ENCODE peak calls at places on chromosome 10, in ten cellular contexts. Q is ovary, J is body of pancreas, N is sigmoid colon, E is upper lobe of left lung, Y is spleen, B is A549, H is IMR-90, D is suprapubic skin, G is tibial nerve. F is an unnamed sample.

GRCh38 chr10:111323567-111323966 is 246.7 kb downstream of the ADRA2A start:
- DNase-seq in Q (no peak), J (no peak), N (no peak), E (no peak), Y (no peak), B (peak; percentile 3), H (no peak), D (no peak), G (no peak), F (no peak)

GRCh38 chr10:68261132-68261856 is 29.4 kb upstream of the ATOH7 start:
- DNase-seq in Q (no peak), J (peak; percentile 36), N (peak; percentile 73), E (no peak), Y (no peak), B (no peak), H (no peak), D (no peak), G (no peak), F (no peak)

GRCh38 chr10:5976689-5977470 is 463 bp downstream of the IL15RA start:
- DNase-seq in Q (peak; percentile 46), J (peak; percentile 67), N (peak; percentile 77), E (peak; percentile 40), Y (peak; percentile 89), B (peak; percentile 55), H (peak; percentile 47), D (no peak), G (no peak), F (peak; percentile 33)

GRCh38 chr10:104784452-104784851 is 143.4 kb downstream of the SORCS3 start:
- DNase-seq in Q (no peak), J (no peak), N (no peak), E (no peak), Y (no peak), B (no peak), H (no peak), D (no peak), G (no peak), F (no peak)

GRCh38 chr10:99279626-99280111 is 44.0 kb upstream of the HPSE2 start:
- DNase-seq in Q (no peak), J (peak; percentile 81), N (no peak), E (no peak), Y (no peak), B (peak; percentile 81), H (peak; percentile 33), D (no peak), G (no peak), F (peak; percentile 16)

GRCh38 chr10:110420401-110421193 is 77.1 kb upstream of the DUSP5 start:
- DNase-seq in Q (no peak), J (peak; percentile 63), N (no peak), E (peak; percentile 77), Y (no peak), B (peak; percentile 78), H (peak; percentile 61), D (no peak), G (no peak), F (no peak)

GRCh38 chr10:104580774-104581675 is 60.1 kb upstream of the SORCS3 start:
- DNase-seq in Q (peak; percentile 64), J (peak; percentile 78), N (peak; percentile 75), E (peak; percentile 67), Y (peak; percentile 80), B (peak; percentile 63), H (peak; percentile 51), D (no peak), G (peak; percentile 59), F (peak; percentile 74)

GRCh38 chr10:102726274-102726673 is 11.8 kb downstream of the SFXN2 start:
- DNase-seq in Q (no peak), J (no peak), N (no peak), E (peak; percentile 33), Y (no peak), B (no peak), H (no peak), D (no peak), G (no peak), F (no peak)

GRCh38 chr10:44233561-44234470 is 151.1 kb downstream of the CXCL12 start:
- DNase-seq in Q (no peak), J (no peak), N (peak; percentile 86), E (no peak), Y (no peak), B (no peak), H (no peak), D (no peak), G (no peak), F (no peak)

GRCh38 chr10:44237364-44238034 is 147.4 kb downstream of the CXCL12 start:
- DNase-seq in Q (no peak), J (no peak), N (no peak), E (no peak), Y (no peak), B (no peak), H (no peak), D (no peak), G (no peak), F (no peak)

GRCh38 chr10:44238212-44238611 is 146.7 kb downstream of the CXCL12 start:
- DNase-seq in Q (no peak), J (no peak), N (no peak), E (no peak), Y (no peak), B (no peak), H (no peak), D (no peak), G (no peak), F (no peak)

GRCh38 chr10:44234471-44234850 is 150.4 kb downstream of the CXCL12 start:
- DNase-seq in Q (no peak), J (no peak), N (no peak), E (no peak), Y (no peak), B (no peak), H (no peak), D (no peak), G (no peak), F (no peak)

GRCh38 chr10:44235363-44235762 is 149.5 kb downstream of the CXCL12 start:
- DNase-seq in Q (no peak), J (no peak), N (no peak), E (no peak), Y (no peak), B (no peak), H (no peak), D (no peak), G (no peak), F (no peak)
- H3K4me3 ChIP-seq in Q (no peak overlapping the region), J (no peak overlapping the region), N (no peak overlapping the region), E (no peak overlapping the region), Y (no peak overlapping the region), B (no peak overlapping the region), H (no peak overlapping the region), D (no peak overlapping the region), G (no peak overlapping the region), F (no peak overlapping the region)

DNA sequence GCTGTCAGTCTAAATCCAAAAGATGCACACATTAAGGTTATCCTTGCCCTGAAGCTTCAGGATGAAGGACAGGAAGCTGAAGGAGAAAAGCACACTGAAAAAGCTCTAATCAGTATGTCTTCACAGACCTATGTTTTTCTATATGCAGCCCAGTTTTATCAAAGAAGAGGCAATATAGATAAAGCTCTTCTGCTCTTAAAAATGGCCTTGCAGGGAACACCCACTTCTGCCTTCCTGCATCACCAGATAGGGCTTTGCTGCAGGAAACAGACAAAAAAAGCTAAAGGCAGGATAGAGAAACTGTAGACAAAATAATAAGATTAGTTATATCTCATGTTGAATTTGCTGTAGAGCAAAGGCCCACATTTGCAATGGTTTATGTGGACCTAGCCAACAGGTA is 14.9 kb upstream of the IFIT1B start:
- DNase-seq in Q (no peak), J (no peak), N (no peak), E (no peak), Y (no peak), B (no peak), H (no peak), D (no peak), G (no peak), F (no peak)
- TF ChIP-seq CTCF in Q (no peak), J (no peak), N (no peak), E (no peak), Y (no peak), B (no peak), H (no peak), D (no peak), G (no peak), F (no peak)

GRCh38 chr10:22672594-22673392 is 41.6 kb downstream of the PIP4K2A start:
- DNase-seq in Q (no peak), J (no peak), N (no peak), E (no peak), Y (no peak), B (no peak), H (no peak), D (no peak), G (no peak), F (no peak)

GRCh38 chr10:22670796-22671195 is 43.6 kb downstream of the PIP4K2A start:
- DNase-seq in Q (no peak), J (no peak), N (no peak), E (no peak), Y (no peak), B (no peak), H (peak; percentile 33), D (no peak), G (no peak), F (no peak)

GRCh38 chr10:22676435-22676834 is 37.9 kb downstream of the PIP4K2A start:
- DNase-seq in Q (no peak), J (no peak), N (no peak), E (no peak), Y (no peak), B (no peak), H (no peak), D (no peak), G (no peak), F (no peak)

GRCh38 chr10:22674215-22674930 is 40.0 kb downstream of the PIP4K2A start:
- DNase-seq in Q (no peak), J (no peak), N (no peak), E (no peak), Y (no peak), B (no peak), H (peak; percentile 5), D (no peak), G (no peak), F (no peak)

DNA sequence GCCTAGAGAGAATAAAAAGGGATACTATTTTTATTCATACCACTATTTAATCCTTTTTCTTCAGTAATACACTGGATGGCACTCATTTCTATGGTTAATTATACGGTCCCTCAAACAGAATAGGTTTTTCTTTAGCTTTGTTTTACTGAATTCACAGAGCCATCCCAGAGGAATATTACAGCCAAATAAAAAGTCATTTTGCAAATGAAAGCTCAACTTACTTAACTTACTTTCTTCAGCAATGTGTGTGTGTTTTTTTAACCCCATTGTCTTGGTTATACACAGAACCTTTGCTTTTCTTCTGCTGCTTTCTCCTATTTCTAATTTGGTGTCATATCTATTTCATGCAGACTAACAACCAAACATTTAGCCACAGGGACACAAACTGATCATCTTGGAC is 40.6 kb downstream of the PIP4K2A start:
- DNase-seq in Q (no peak), J (no peak), N (no peak), E (no peak), Y (no peak), B (no peak), H (no peak), D (no peak), G (no peak), F (no peak)
- TF ChIP-seq POLR2A in Q (no peak), J (no peak), N (no peak), E (no peak), Y (no peak), B (no peak), H (no peak), D (no peak), G (no peak), F (no peak)

DNA sequence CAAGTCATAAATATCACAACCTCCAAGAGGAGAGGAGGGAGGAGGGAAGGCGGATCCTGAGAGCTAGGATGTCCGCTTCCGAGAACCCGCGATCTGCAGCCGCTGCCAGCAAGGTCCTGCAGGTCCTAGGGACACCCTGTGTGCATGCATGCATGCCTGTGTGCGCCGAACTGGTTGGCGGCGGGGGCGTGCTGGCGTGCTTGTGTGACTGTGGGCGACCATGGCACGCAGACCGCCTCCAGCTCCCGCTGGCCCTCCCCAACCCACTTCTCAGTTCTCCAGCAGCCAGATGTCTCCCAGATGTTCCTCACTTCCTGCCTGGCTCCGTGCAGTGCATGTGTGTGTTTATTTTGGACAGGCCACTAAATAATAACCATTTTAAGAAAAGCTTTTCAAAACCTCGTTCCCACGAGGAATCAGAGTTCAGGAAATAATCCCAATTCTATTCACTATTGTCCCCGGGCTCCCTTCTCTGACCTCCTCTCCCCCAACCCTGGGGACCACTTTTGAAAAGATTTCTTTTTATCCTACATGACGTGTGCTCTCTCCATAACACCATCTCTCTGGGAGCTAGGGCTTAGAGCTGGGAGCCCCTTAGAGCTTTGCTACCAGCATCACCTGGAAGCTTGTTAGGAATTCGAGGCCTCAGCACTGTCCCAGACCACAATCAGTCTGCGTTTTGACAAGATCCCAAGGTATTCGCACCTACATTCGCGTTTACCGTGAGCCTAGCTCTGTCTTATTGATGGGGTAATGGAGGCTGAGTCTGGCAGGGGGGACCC is 32.5 kb downstream of the UNC5B start:
- DNase-seq in Q (peak; percentile 73), J (no peak), N (peak; percentile 84), E (no peak), Y (no peak), B (no peak), H (peak; percentile 93), D (peak; percentile 88), G (peak; percentile 54), F (peak; percentile 91)
- H3K4me3 ChIP-seq in Q (peak overlapping the region; percentile 29), J (no peak overlapping the region), N (peak overlapping the region; percentile 31), E (peak overlapping the region; percentile 39), Y (peak overlapping the region; percentile 27), B (no peak overlapping the region), H (peak overlapping the region; percentile 17), D (peak overlapping the region; percentile 28), G (peak overlapping the region; percentile 39), F (no peak overlapping the region)